ENCODE peak calls at places on chromosomes 11 and 22, in nine cellular contexts. D, Y, A, J, P, U, Q, S and T are unnamed samples.

GRCh38 chr11:93541884-93542752 is 1.1 kb downstream of the SMCO4 start:
- DNase-seq in D (peak; percentile 53), Y (peak; percentile 68), A (peak; percentile 75), J (no peak), P (peak; percentile 66), U (peak; percentile 62), Q (no peak), S (peak; percentile 69), T (peak; percentile 24)

GRCh38 chr11:64352099-64353005 is 6.6 kb upstream of the RPS6KA4 start:
- DNase-seq in D (no peak), Y (no peak), A (no peak), J (no peak), P (no peak), U (no peak), Q (peak; percentile 70), S (peak; percentile 65), T (no peak)

GRCh38 chr11:134482128-134482527 is 70.1 kb upstream of the B3GAT1 start:
- DNase-seq in D (no peak), Y (no peak), A (no peak), J (no peak), P (no peak), U (no peak), Q (peak; percentile 66), S (no peak), T (no peak)

GRCh38 chr11:47148274-47148673 is 28.4 kb downstream of the ARFGAP2 start:
- DNase-seq in D (no peak), Y (no peak), A (peak; percentile 25), J (no peak), P (no peak), U (no peak), Q (no peak), S (no peak), T (no peak)

GRCh38 chr22:36101756-36102155 is 58.8 kb downstream of the APOL3 start:
- DNase-seq in D (no peak), Y (no peak), A (no peak), J (no peak), P (no peak), U (no peak), Q (no peak), S (no peak), T (no peak)

GRCh38 chr11:123166095-123166559 is 28.9 kb downstream of the CLMP start:
- DNase-seq in D (peak; percentile 16), Y (peak; percentile 51), A (no peak), J (no peak), P (peak; percentile 67), U (no peak), Q (no peak), S (no peak), T (no peak)

GRCh38 chr11:8086001-8086479 is 5.0 kb downstream of the TUB start:
- DNase-seq in D (no peak), Y (no peak), A (no peak), J (no peak), P (no peak), U (peak; percentile 60), Q (no peak), S (no peak), T (no peak)

GRCh38 chr11:114153224-114153623 is 93.7 kb downstream of the ZBTB16 start:
- DNase-seq in D (no peak), Y (no peak), A (no peak), J (no peak), P (no peak), U (no peak), Q (no peak), S (peak; percentile 51), T (no peak)

GRCh38 chr11:6928916-6929315 is 2.7 kb downstream of the ZNF215 start:
- DNase-seq in D (no peak), Y (no peak), A (no peak), J (no peak), P (no peak), U (no peak), Q (no peak), S (no peak), T (no peak)

GRCh38 chr11:107301886-107302285 is 155.7 kb downstream of the CWF19L2 start:
- DNase-seq in D (no peak), Y (no peak), A (peak; percentile 74), J (no peak), P (peak; percentile 14), U (no peak), Q (no peak), S (no peak), T (no peak)

GRCh38 chr11:13329670-13330401 is 52.2 kb downstream of the BMAL1 start:
- DNase-seq in D (no peak), Y (no peak), A (peak; percentile 53), J (no peak), P (peak; percentile 62), U (peak; percentile 56), Q (no peak), S (no peak), T (no peak)

GRCh38 chr11:61917043-61917356 is 366 bp downstream of the RAB3IL1 start:
- DNase-seq in D (no peak), Y (no peak), A (no peak), J (no peak), P (no peak), U (peak; percentile 30), Q (peak; percentile 76), S (no peak), T (no peak)

GRCh38 chr11:112785717-112786116 is 175.5 kb upstream of the NCAM1 start:
- DNase-seq in D (no peak), Y (no peak), A (no peak), J (no peak), P (peak; percentile 35), U (no peak), Q (no peak), S (no peak), T (no peak)

GRCh38 chr22:40367342-40367741 is 3.1 kb upstream of the SGSM3 start:
- DNase-seq in D (no peak), Y (no peak), A (no peak), J (no peak), P (no peak), U (no peak), Q (no peak), S (no peak), T (no peak)

GRCh38 chr11:62547691-62548281 is 1.2 kb upstream of the AHNAK start:
- DNase-seq in D (peak; percentile 68), Y (no peak), A (no peak), J (no peak), P (peak; percentile 95), U (peak; percentile 84), Q (no peak), S (peak; percentile 71), T (peak; percentile 45)

DNA sequence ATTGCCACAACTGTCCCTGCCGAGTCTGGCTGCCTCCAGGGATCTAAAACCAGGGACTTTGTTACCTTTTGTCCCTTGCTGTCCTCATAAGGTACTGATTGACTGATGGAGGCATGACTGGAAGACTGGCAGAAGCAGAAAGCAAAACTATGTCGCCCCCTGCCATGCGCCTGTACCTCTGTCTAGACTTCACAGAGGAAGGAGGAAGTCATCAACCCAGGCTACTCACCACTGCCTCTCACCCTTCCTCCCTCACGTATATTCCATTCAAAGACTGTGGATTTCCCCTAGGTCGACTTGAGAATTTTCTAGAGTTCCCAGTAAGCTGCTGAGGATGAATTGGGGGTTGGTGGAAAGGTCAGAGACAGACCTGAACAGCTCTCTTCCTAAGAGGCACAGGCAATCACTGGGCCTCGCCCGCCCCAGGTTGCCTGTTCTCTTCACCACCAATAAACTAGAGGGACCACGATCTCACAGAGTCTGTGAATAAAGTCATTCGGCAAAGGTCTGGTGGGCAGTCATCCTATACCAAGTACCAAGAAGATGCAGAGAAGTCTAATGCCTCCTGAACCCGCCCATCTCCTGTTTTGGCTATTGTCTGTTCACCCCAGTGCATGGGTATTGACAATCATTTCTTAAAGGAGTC is 27.5 kb upstream of the CHST1 start:
- DNase-seq in D (no peak), Y (no peak), A (no peak), J (no peak), P (no peak), U (no peak), Q (no peak), S (no peak), T (no peak)
- TF ChIP-seq CTCF in D (no peak), Y (no peak), A (no peak), J (no peak), P (no peak), U (no peak), Q (no peak), S (no peak), T (no peak)

GRCh38 chr11:70048279-70049024 is 29.7 kb upstream of the ANO1 start:
- DNase-seq in D (no peak), Y (no peak), A (peak; percentile 95), J (peak; percentile 55), P (peak; percentile 8), U (no peak), Q (peak; percentile 16), S (no peak), T (peak; percentile 51)
- TF ChIP-seq CTCF in D (no peak), Y (no peak), A (peak; percentile 76), J (peak; percentile 41), P (peak; percentile 7), U (no peak), Q (no peak), S (no peak), T (peak; percentile 21)

DNA sequence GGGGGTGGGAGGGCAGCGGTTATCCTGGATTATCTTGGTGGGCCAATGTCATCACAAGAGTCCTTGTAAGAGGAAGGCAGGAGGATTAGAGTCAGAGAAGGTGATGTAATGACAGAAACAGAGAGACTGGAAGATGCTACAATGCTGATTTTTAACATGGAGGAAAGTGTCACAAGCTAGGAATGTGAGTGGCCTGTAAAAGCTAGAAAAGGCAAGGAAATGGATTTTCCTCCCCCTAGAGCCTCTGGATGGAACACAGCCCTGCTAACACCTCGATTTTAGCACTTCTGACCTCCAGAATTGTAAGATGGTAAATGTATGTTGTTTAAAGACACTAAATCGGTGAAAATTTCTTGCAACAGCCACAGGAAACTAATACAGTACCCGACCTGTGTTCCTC is 109.3 kb downstream of the MN1 start:
- DNase-seq in D (no peak), Y (no peak), A (no peak), J (no peak), P (no peak), U (no peak), Q (no peak), S (no peak), T (no peak)
- TF ChIP-seq CTCF in D (no peak), Y (no peak), A (no peak), J (no peak), P (no peak), U (no peak), Q (no peak), S (no peak), T (no peak)

GRCh38 chr22:25779426-25779825 is 37.4 kb downstream of the MYO18B start:
- DNase-seq in D (no peak), Y (no peak), A (no peak), J (no peak), P (no peak), U (no peak), Q (no peak), S (no peak), T (no peak)

GRCh38 chr22:25779890-25780289 is 37.9 kb downstream of the MYO18B start:
- DNase-seq in D (no peak), Y (no peak), A (no peak), J (no peak), P (no peak), U (no peak), Q (no peak), S (no peak), T (no peak)

GRCh38 chr22:25777411-25777810 is 35.4 kb downstream of the MYO18B start:
- DNase-seq in D (no peak), Y (no peak), A (no peak), J (no peak), P (no peak), U (no peak), Q (no peak), S (no peak), T (no peak)

GRCh38 chr22:25775501-25775900 is 33.5 kb downstream of the MYO18B start:
- DNase-seq in D (no peak), Y (no peak), A (no peak), J (no peak), P (no peak), U (no peak), Q (no peak), S (no peak), T (no peak)

GRCh38 chr22:25777870-25778269 is 35.9 kb downstream of the MYO18B start:
- DNase-seq in D (no peak), Y (no peak), A (no peak), J (peak; percentile 44), P (peak; percentile 71), U (no peak), Q (no peak), S (no peak), T (peak; percentile 46)
- TF ChIP-seq CTCF in D (no peak), Y (peak; percentile 22), A (peak; percentile 46), J (peak; percentile 32), P (peak; percentile 31), U (peak; percentile 23), Q (no peak), S (no peak), T (peak; percentile 27)